ENCODE peak calls at places on chromosomes 5 and 9, in seven cellular contexts. C, W, K, A, I, R and O are unnamed samples.

GRCh38 chr9:72983056-72983455 is 30.2 kb upstream of the ALDH1A1 start:
- DNase-seq in R (no peak), W (no peak), A (no peak), K (no peak), C (no peak), I (no peak), O (no peak)

GRCh38 chr5:1551913-1552312 is 28.2 kb upstream of the LPCAT1 start:
- DNase-seq in I (no peak), R (no peak), W (no peak), C (no peak), K (no peak), A (no peak), O (no peak)

GRCh38 chr5:135192351-135192750 is 158.3 kb upstream of the PITX1 start:
- DNase-seq in A (no peak), W (no peak), R (no peak), I (no peak), C (no peak), K (no peak), O (no peak)

GRCh38 chr9:118418887-118419620 is 714.9 kb downstream of the TLR4 start:
- DNase-seq in A (no peak), K (no peak), R (no peak), C (no peak), I (no peak), W (no peak), O (peak; percentile 59)

GRCh38 chr9:127589955-127590370 is 22.1 kb upstream of the STXBP1 start:
- DNase-seq in R (no peak), I (peak; percentile 22), C (peak; percentile 68), W (no peak), K (peak; percentile 78), A (peak; percentile 35), O (peak; percentile 87)

GRCh38 chr9:134492281-134492691 is 149.3 kb upstream of the COL5A1 start:
- DNase-seq in I (no peak), R (no peak), A (no peak), W (peak; percentile 84), K (peak; percentile 94), C (no peak), O (no peak)

GRCh38 chr5:128773378-128773777 is 191.9 kb upstream of the SLC27A6 start:
- DNase-seq in K (no peak), A (no peak), C (no peak), I (no peak), W (no peak), R (no peak), O (no peak)

GRCh38 chr5:80284720-80285119 is 28.9 kb upstream of the SERINC5 start:
- DNase-seq in R (peak; percentile 16), I (no peak), K (no peak), W (no peak), C (no peak), A (no peak), O (no peak)

GRCh38 chr5:52859619-52860018 is 71.9 kb downstream of the ITGA1 start:
- DNase-seq in R (no peak), W (no peak), C (no peak), I (no peak), A (no peak), K (peak; percentile 66), O (no peak)

GRCh38 chr5:133934311-133934710 is 34.1 kb downstream of the C5orf15 start:
- DNase-seq in K (no peak), I (no peak), W (no peak), A (no peak), C (no peak), R (no peak), O (no peak)

GRCh38 chr5:8840237-8840636 is 705.6 kb downstream of the SEMA5A start:
- DNase-seq in W (no peak), C (no peak), R (no peak), A (no peak), I (no peak), K (no peak), O (no peak)

GRCh38 chr5:10729320-10730133 is 31.5 kb downstream of the DAP start:
- DNase-seq in R (no peak), I (peak; percentile 9), A (no peak), W (peak; percentile 61), K (no peak), C (no peak), O (no peak)